ENCODE peak calls at places on chromosomes 12 and 14, in six cellular contexts. O is SK-N-SH, Q is HCT116, J is HepG2, T is H1, L is GM12878. G is an unnamed sample.

GRCh38 chr12:10140001-10140400 is 10.0 kb upstream of the CLEC7A start:
- DNase-seq in O (peak), Q (peak), J (peak), T (peak), L (peak), G (no peak)

GRCh38 chr14:71070169-71070568 is 162.9 kb downstream of the PCNX1 start:
- DNase-seq in O (no peak), Q (no peak), J (no peak), T (no peak), L (no peak), G (no peak)

GRCh38 chr12:131084341-131085011 is 130.8 kb downstream of the ADGRD1 start:
- DNase-seq in O (no peak), Q (no peak), J (no peak), T (no peak), L (no peak), G (no peak)

GRCh38 chr12:123049398-123050250 is 69.1 kb downstream of the ARL6IP4 start:
- DNase-seq in O (no peak), Q (no peak), J (no peak), T (no peak), L (no peak), G (no peak)

GRCh38 chr12:104473374-104473983 is 16.7 kb downstream of the CHST11 start:
- DNase-seq in O (no peak), Q (no peak), J (no peak), T (no peak), L (no peak), G (no peak)

GRCh38 chr14:55104051-55104954 is 24.7 kb upstream of the LGALS3 start:
- DNase-seq in O (no peak), Q (no peak), J (no peak), T (no peak), L (no peak), G (no peak)

GRCh38 chr14:91946313-91947195 is 940 bp downstream of the FBLN5 start:
- DNase-seq in O (no peak), Q (no peak), J (no peak), T (no peak), L (no peak), G (no peak)

GRCh38 chr12:132662901-132663755 is 24.0 kb downstream of the POLE start:
- DNase-seq in O (no peak), Q (no peak), J (no peak), T (no peak), L (no peak), G (no peak)

GRCh38 chr14:80522936-80523335 is 311.6 kb upstream of the DIO2 start:
- DNase-seq in O (no peak), Q (no peak), J (no peak), T (no peak), L (no peak), G (no peak)

GRCh38 chr12:93402333-93403311 is 24.9 kb downstream of the NUDT4 start:
- DNase-seq in O (no peak), Q (no peak), J (no peak), T (no peak), L (no peak), G (no peak)

GRCh38 chr12:105331805-105332251 is 1.3 kb downstream of the C12orf75 start:
- DNase-seq in O (peak), Q (no peak), J (peak), T (peak), L (no peak), G (no peak)

GRCh38 chr12:76275511-76276093 is 72.6 kb downstream of the BBS10 start:
- DNase-seq in O (no peak), Q (no peak), J (no peak), T (no peak), L (no peak), G (no peak)

GRCh38 chr12:76274699-76275098 is 73.5 kb downstream of the BBS10 start:
- DNase-seq in O (no peak), Q (no peak), J (no peak), T (no peak), L (no peak), G (no peak)

GRCh38 chr12:76272292-76272691 is 75.9 kb downstream of the BBS10 start:
- DNase-seq in O (no peak), Q (no peak), J (peak), T (no peak), L (no peak), G (no peak)

GRCh38 chr12:76276499-76277151 is 71.6 kb downstream of the BBS10 start:
- DNase-seq in O (no peak), Q (no peak), J (no peak), T (no peak), L (no peak), G (no peak)

DNA sequence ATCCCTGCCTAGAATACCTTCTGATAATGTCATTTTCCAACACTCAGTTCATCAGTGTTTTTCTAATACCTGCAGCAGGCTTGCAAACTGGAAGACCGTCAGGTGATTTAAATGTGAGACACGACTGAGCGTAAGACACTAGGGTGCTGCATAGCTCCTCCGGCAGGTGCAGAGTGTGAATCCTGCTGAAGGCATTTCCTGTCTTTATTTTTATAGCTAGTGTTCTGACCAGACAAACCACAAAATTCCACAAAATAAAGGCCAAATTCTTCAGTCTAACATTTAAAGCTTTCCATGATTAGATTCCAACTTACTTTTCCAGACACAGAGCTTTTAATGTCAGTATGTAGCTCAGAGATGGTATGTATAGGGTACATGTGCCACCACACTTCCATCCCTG is 70.7 kb downstream of the BBS10 start:
- DNase-seq in O (no peak), Q (no peak), J (no peak), T (no peak), L (no peak), G (no peak)
- TF ChIP-seq JUND in O (peak), Q (no peak), J (no peak), T (no peak), L (no peak), G (no peak)

DNA sequence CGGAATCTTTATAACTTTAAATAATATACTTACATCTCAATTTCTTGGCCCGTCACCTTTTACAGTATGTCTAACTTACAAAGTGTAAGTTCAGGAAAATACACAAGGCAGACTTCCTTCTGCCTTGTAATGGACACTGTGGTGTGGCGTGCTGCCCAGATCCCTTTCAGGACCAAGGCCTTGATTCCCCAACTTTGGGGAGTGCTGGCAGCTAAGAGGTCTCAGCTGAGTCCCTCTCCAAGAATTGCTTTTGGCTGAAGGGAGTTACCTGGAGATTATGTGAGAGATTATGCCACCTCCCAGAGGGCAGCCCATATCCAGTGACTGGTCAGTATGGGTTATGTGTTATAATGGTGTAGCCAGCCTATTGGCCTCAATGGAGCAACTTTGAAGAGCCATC is 21.2 kb upstream of the BATF start:
- DNase-seq in O (no peak), Q (no peak), J (no peak), T (no peak), L (no peak), G (no peak)
- TF ChIP-seq JUND in O (no peak), Q (no peak), J (no peak), T (no peak), L (no peak), G (no peak)

GRCh38 chr14:56498112-56498511 is 81.5 kb upstream of the TMEM260 start:
- DNase-seq in O (no peak), Q (no peak), J (no peak), T (no peak), L (no peak), G (no peak)
- TF ChIP-seq JUND in O (no peak), Q (no peak), J (no peak), T (no peak), L (no peak), G (no peak)

GRCh38 chr12:916240-916639 is 33.3 kb downstream of the RAD52 start:
- DNase-seq in O (no peak), Q (no peak), J (no peak), T (no peak), L (no peak), G (no peak)

GRCh38 chr12:912466-913235 is 36.8 kb downstream of the RAD52 start:
- DNase-seq in O (no peak), Q (no peak), J (no peak), T (no peak), L (no peak), G (no peak)

GRCh38 chr12:916712-917445 is 32.6 kb downstream of the RAD52 start:
- DNase-seq in O (no peak), Q (no peak), J (no peak), T (no peak), L (no peak), G (no peak)

GRCh38 chr12:913919-914718 is 35.4 kb downstream of the RAD52 start:
- DNase-seq in O (no peak), Q (no peak), J (no peak), T (no peak), L (no peak), G (no peak)

GRCh38 chr12:915090-915489 is 34.4 kb downstream of the RAD52 start:
- DNase-seq in O (no peak), Q (no peak), J (no peak), T (no peak), L (no peak), G (no peak)
- TF ChIP-seq JUND in O (no peak), Q (no peak), J (no peak), T (no peak), L (no peak), G (no peak)

DNA sequence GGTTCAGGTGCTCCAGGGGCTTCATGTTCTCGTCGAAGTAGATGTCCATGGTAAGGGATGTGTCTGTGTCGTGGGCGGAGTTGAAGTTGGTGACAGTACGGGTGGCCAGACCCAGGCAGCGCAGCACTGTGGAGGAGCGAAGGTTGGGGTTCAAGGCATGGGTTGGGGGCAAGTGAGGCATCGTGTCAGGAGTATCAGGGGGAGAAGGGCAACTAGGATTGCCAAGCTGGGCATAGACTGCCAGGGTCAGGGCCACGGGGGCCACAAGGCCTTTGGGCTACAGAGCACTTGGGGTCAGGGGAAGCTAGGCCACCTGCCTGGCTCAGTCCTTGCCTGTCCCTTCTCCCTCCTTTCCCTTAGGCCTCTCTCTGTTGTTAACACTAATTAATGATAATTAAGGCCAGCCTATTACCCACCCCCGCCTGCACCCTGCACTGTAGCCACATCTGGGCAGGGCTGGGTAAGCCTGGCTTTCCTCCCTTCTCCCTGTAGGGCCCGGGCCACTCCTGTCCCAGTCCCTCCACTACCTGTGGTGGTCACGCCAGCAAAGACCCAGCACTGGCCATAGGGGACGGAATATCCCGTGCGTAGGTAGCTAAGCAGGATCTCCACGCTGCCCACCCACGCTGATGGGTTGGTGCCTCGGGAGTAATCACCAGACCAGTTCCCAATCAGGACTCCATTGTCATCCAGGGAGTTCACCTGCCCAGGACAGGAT is 4.3 kb downstream of the TGM1 start:
- DNase-seq in O (no peak), Q (no peak), J (no peak), T (no peak), L (no peak), G (no peak)
- TF ChIP-seq JUND in O (no peak), Q (no peak), J (no peak), T (no peak), L (no peak), G (no peak)

GRCh38 chr12:76627346-76628135 is 68.0 kb upstream of the OSBPL8 start:
- DNase-seq in O (no peak), Q (no peak), J (no peak), T (no peak), L (no peak), G (no peak)
- TF ChIP-seq JUND in O (no peak), Q (no peak), J (no peak), T (no peak), L (no peak), G (no peak)

DNA sequence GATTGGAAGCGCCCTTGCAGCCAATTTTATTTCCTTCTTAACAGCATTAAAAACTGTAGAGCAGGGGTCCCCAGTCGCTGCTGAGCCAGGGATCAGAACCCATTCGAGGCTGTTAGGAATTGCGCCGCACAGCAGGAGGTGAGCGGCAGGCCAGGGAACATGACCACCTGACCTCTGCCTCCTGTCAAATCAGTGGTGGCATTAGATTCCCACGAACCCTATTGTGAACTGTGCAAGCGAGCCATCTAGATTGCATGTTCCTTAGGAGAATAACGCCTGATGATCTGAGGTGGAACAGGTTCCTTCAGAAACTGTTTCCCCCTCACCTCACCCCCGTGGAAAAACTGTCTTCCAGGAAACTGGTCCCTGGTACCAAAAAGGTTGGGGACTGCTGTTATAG is 107.4 kb downstream of the DNAI7 start:
- DNase-seq in O (no peak), Q (no peak), J (no peak), T (no peak), L (no peak), G (no peak)
- TF ChIP-seq JUND in O (no peak), Q (no peak), J (no peak), T (no peak), L (no peak), G (no peak)

DNA sequence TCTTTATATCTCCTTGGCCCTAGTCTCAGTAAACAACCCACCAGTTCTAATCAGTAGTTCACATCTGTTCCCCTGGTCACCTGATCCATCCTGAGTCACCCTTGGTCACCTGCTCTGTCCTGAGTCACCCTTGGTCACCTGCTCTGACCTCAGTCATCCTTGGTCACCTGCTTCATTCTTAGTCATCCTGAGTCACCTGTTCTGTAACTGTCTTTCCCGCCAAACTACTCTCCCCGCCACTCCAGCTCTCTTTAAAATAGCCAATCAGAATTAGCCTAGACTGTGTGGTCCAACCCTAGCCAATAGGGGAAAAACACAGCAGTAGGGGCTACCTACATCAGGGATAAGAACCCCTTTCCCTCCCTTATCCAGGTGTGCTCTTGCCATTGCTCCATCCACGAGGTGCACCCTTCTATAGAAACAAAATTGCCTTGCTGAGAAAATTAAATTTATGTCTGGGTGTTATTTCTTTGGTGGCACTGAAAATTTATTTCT is 245.4 kb upstream of the DIO3 start:
- DNase-seq in O (no peak), Q (peak), J (no peak), T (no peak), L (no peak), G (no peak)
- TF ChIP-seq JUND in O (no peak), Q (peak), J (no peak), T (no peak), L (no peak), G (no peak)

G was measured in T47D.